ENCODE peak calls at places on chromosomes 2 and 18, in six cellular contexts. W is IMR-90, R is mesenchymal stem cell, T is neuronal stem cell, G is H9, U is H1. K is an unnamed sample.

GRCh38 chr18:58303363-58303762 is 259.3 kb downstream of the NEDD4L start:
- DNase-seq in U (no peak), T (no peak), R (no peak), G (no peak), W (no peak), K (no peak)

GRCh38 chr18:5747678-5748077 is 147.6 kb downstream of the TMEM200C start:
- DNase-seq in U (no peak), T (no peak), R (no peak), W (no peak), G (no peak), K (no peak)

GRCh38 chr2:75484840-75485239 is 75.9 kb downstream of the EVA1A start:
- DNase-seq in T (no peak), U (no peak), W (no peak), R (no peak), G (no peak), K (no peak)

GRCh38 chr2:211867845-211868361 is 670.7 kb downstream of the ERBB4 start:
- DNase-seq in U (no peak), R (peak), G (no peak), W (peak), T (no peak), K (peak)

GRCh38 chr18:44742741-44743311 is 62.1 kb downstream of the SETBP1 start:
- DNase-seq in U (no peak), R (no peak), T (no peak), W (peak), G (no peak), K (no peak)

GRCh38 chr2:219159771-219160185 is 837 bp downstream of the NHEJ1 start:
- DNase-seq in W (no peak), U (no peak), T (no peak), R (no peak), G (no peak), K (no peak)

GRCh38 chr2:120539937-120540718 is 194.2 kb downstream of the INHBB start:
- DNase-seq in W (peak), T (no peak), U (no peak), R (peak), G (no peak), K (peak)

GRCh38 chr2:121297217-121297830 is 12.3 kb upstream of the TFCP2L1 start:
- DNase-seq in R (peak), W (peak), U (no peak), G (peak), T (no peak), K (no peak)

GRCh38 chr2:3780477-3781402 is 77.4 kb downstream of the DCDC2C start:
- DNase-seq in W (peak), U (no peak), T (peak), G (peak), R (peak), K (no peak)

GRCh38 chr2:104102615-104103014 is 751.3 kb upstream of the POU3F3 start:
- DNase-seq in W (no peak), G (no peak), R (no peak), T (no peak), U (no peak), K (no peak)

GRCh38 chr2:119468154-119468955 is 36.7 kb downstream of the TMEM37 start:
- DNase-seq in U (no peak), R (no peak), G (no peak), T (no peak), W (peak), K (peak)

GRCh38 chr2:24576617-24577016 is 85.6 kb downstream of the NCOA1 start:
- DNase-seq in U (no peak), R (no peak), G (no peak), T (no peak), W (no peak), K (no peak)

GRCh38 chr2:223414646-223415045 is 187.5 kb downstream of the SCG2 start:
- DNase-seq in U (no peak), R (no peak), T (no peak), W (peak), G (no peak), K (peak)

GRCh38 chr2:150325656-150326055 is 161.8 kb downstream of the RND3 start:
- DNase-seq in R (no peak), T (no peak), U (no peak), W (peak), G (no peak), K (no peak)

GRCh38 chr2:150332378-150332777 is 155.1 kb downstream of the RND3 start:
- DNase-seq in R (no peak), G (no peak), T (no peak), U (no peak), W (no peak), K (no peak)

GRCh38 chr2:150327546-150328495 is 159.6 kb downstream of the RND3 start:
- DNase-seq in G (peak), U (no peak), T (peak), W (no peak), R (no peak), K (no peak)
- H4K8ac ChIP-seq in G (no peak), U (no peak), T (no peak), W (no peak), R (peak), K (no peak)

GRCh38 chr2:226756131-226756530 is 43.5 kb downstream of the IRS1 start:
- DNase-seq in W (peak), G (no peak), U (no peak), R (peak), T (no peak), K (peak)
- H4K8ac ChIP-seq in W (no peak), G (no peak), U (no peak), R (no peak), T (no peak), K (no peak)

GRCh38 chr2:170432823-170433222 is 254.9 kb downstream of the MYO3B start:
- DNase-seq in R (no peak), G (no peak), U (no peak), W (no peak), T (no peak), K (no peak)

GRCh38 chr2:170436077-170436943 is 258.4 kb downstream of the MYO3B start:
- DNase-seq in T (no peak), G (peak), W (no peak), R (peak), U (peak), K (no peak)

GRCh38 chr2:170434900-170435640 is 257.1 kb downstream of the MYO3B start:
- DNase-seq in W (no peak), U (no peak), T (no peak), R (peak), G (no peak), K (no peak)
- H4K8ac ChIP-seq in W (no peak), U (no peak), T (no peak), R (no peak), G (no peak), K (no peak)

GRCh38 chr18:77025123-77025522 is 107.5 kb downstream of the MBP start:
- DNase-seq in G (no peak), T (no peak), W (no peak), R (no peak), U (no peak), K (no peak)

GRCh38 chr18:77025831-77026363 is 106.7 kb downstream of the MBP start:
- DNase-seq in G (no peak), T (no peak), R (no peak), W (no peak), U (no peak), K (no peak)

GRCh38 chr18:77022556-77022955 is 110.0 kb downstream of the MBP start:
- DNase-seq in R (no peak), U (no peak), T (no peak), G (no peak), W (no peak), K (no peak)

GRCh38 chr18:77023115-77023782 is 109.3 kb downstream of the MBP start:
- DNase-seq in T (no peak), U (no peak), W (no peak), G (no peak), R (no peak), K (no peak)

DNA sequence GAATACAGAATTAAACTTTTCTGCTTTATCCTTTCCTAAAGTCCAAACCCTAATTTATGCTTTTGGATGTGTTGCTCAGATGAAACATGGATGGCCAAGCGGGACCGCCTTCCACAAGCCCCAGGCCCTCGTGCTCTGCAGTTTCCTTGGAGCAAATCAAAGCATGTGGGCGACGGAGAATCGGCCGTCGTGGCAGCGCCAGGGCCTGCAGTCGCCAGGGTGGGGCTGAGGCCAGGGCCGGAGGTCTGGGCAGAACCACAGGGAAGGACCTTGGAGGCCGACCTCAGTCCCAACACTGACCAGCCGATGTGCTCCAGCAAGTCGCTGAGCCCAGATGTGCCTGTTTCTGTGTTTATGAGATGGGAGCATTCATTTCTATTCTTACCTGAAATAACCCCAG is 108.1 kb downstream of the MBP start:
- DNase-seq in T (no peak), G (no peak), W (no peak), U (no peak), R (no peak), K (no peak)
- H4K8ac ChIP-seq in T (no peak), G (no peak), W (no peak), U (no peak), R (no peak), K (no peak)

GRCh38 chr18:55402731-55403405 is 185.1 kb downstream of the TCF4 start:
- DNase-seq in U (no peak), G (no peak), R (peak), W (no peak), T (no peak), K (no peak)
- H4K8ac ChIP-seq in U (no peak), G (no peak), R (no peak), W (peak), T (no peak), K (no peak)

GRCh38 chr2:206853880-206854279 is 85.4 kb upstream of the CPO start:
- DNase-seq in W (no peak), T (no peak), R (no peak), U (no peak), G (no peak), K (no peak)
- H4K8ac ChIP-seq in W (no peak), T (no peak), R (no peak), U (no peak), G (no peak), K (no peak)

GRCh38 chr2:205681836-205682238 is 464 bp upstream of the NRP2 start:
- DNase-seq in R (peak), W (no peak), G (peak), U (no peak), T (no peak), K (no peak)
- H4K8ac ChIP-seq in R (peak), W (peak), G (no peak), U (peak), T (no peak), K (peak)

GRCh38 chr18:11908182-11909080 is at the start of gene MPPE1:
- DNase-seq in R (peak), T (peak), U (peak), G (peak), W (peak), K (peak)
- H4K8ac ChIP-seq in R (peak), T (peak), U (peak), G (no peak), W (peak), K (peak)

GRCh38 chr18:13582283-13582682 is 144.1 kb downstream of the FAM210A start:
- DNase-seq in G (no peak), R (no peak), W (no peak), U (no peak), T (no peak), K (no peak)

GRCh38 chr18:13579874-13580273 is 146.5 kb downstream of the FAM210A start:
- DNase-seq in R (no peak), G (no peak), T (no peak), U (no peak), W (no peak), K (no peak)

GRCh38 chr18:13580351-13580750 is 146.0 kb downstream of the FAM210A start:
- DNase-seq in G (no peak), R (no peak), U (no peak), T (no peak), W (no peak), K (no peak)

GRCh38 chr18:13581055-13581454 is 145.3 kb downstream of the FAM210A start:
- DNase-seq in G (no peak), U (no peak), W (no peak), T (no peak), R (no peak), K (no peak)

GRCh38 chr18:13581496-13581895 is 144.9 kb downstream of the FAM210A start:
- DNase-seq in R (no peak), U (no peak), W (no peak), T (no peak), G (no peak), K (no peak)
- H4K8ac ChIP-seq in R (no peak), U (no peak), W (no peak), T (no peak), G (no peak), K (no peak)